ENCODE peak calls at places on chromosomes 12 and 14, in six cellular contexts. N is mucosa of descending colon, T is psoas muscle, Q is tibial artery, O is left lung, H is left ventricle myocardium inferior. U is an unnamed sample.

GRCh38 chr14:102086346-102086971 is 385 bp downstream of the HSP90AA1 start:
- DNase-seq in O (peak), H (peak), T (peak), N (peak), Q (peak), U (peak)

GRCh38 chr12:45130881-45131281 is 80.0 kb upstream of the DBX2 start:
- DNase-seq in Q (no peak), O (no peak), N (peak), H (no peak), T (no peak), U (peak)

GRCh38 chr14:105197274-105197673 is 16.2 kb upstream of the NUDT14 start:
- DNase-seq in Q (no peak), H (peak), N (no peak), T (peak), O (no peak), U (peak)

GRCh38 chr12:106883421-106883820 is 72.3 kb upstream of the TMEM263 start:
- DNase-seq in O (no peak), Q (no peak), T (no peak), H (no peak), N (no peak), U (no peak)

GRCh38 chr14:31592122-31592521 is 30.9 kb downstream of the NUBPL start:
- DNase-seq in N (no peak), H (no peak), T (no peak), Q (no peak), O (no peak), U (no peak)

GRCh38 chr14:61149896-61150295 is 131.2 kb downstream of the TMEM30B start:
- DNase-seq in T (no peak), Q (no peak), O (no peak), H (no peak), N (no peak), U (no peak)

GRCh38 chr12:132439333-132439904 is 50.5 kb upstream of the FBRSL1 start:
- DNase-seq in T (no peak), H (no peak), N (no peak), Q (no peak), O (no peak), U (no peak)

GRCh38 chr12:56143870-56144269 is 8.5 kb upstream of the MYL6B start:
- DNase-seq in T (no peak), H (peak), N (peak), O (no peak), Q (no peak), U (no peak)

GRCh38 chr12:18578191-18578590 is 159.6 kb downstream of the PLCZ1 start:
- DNase-seq in T (no peak), H (no peak), Q (no peak), O (no peak), N (no peak), U (peak)

GRCh38 chr14:63448841-63449240 is 94.3 kb downstream of the PPP2R5E start:
- DNase-seq in O (no peak), N (no peak), Q (no peak), T (no peak), H (no peak), U (no peak)

GRCh38 chr14:51188566-51189185 is 51.4 kb upstream of the TMX1 start:
- DNase-seq in H (no peak), O (no peak), Q (no peak), N (no peak), T (no peak), U (no peak)

GRCh38 chr12:55713721-55714120 is 2.1 kb upstream of the BLOC1S1 start:
- DNase-seq in Q (no peak), O (no peak), H (no peak), N (peak), T (peak), U (peak)

GRCh38 chr12:124510301-124510970 is 57.0 kb downstream of the NCOR2 start:
- DNase-seq in T (peak), N (no peak), O (no peak), Q (no peak), H (no peak), U (peak)

GRCh38 chr12:108572166-108572790 is 9.9 kb downstream of the ISCU start:
- DNase-seq in N (no peak), Q (no peak), T (no peak), O (no peak), H (no peak), U (no peak)

GRCh38 chr14:75493580-75494130 is 28.6 kb upstream of the BATF start:
- DNase-seq in T (no peak), H (no peak), O (no peak), N (no peak), Q (no peak), U (no peak)

GRCh38 chr14:68666899-68667298 is 126.0 kb downstream of the ZFP36L1 start:
- DNase-seq in T (no peak), Q (peak), H (no peak), N (no peak), O (no peak), U (no peak)
- TF ChIP-seq CTCF in T (no peak), Q (no peak), H (no peak), N (no peak), O (no peak), U (no peak)

GRCh38 chr12:74370608-74371216 is 166.9 kb upstream of the ATXN7L3B start:
- DNase-seq in Q (no peak), H (no peak), O (no peak), N (no peak), T (no peak), U (no peak)

DNA sequence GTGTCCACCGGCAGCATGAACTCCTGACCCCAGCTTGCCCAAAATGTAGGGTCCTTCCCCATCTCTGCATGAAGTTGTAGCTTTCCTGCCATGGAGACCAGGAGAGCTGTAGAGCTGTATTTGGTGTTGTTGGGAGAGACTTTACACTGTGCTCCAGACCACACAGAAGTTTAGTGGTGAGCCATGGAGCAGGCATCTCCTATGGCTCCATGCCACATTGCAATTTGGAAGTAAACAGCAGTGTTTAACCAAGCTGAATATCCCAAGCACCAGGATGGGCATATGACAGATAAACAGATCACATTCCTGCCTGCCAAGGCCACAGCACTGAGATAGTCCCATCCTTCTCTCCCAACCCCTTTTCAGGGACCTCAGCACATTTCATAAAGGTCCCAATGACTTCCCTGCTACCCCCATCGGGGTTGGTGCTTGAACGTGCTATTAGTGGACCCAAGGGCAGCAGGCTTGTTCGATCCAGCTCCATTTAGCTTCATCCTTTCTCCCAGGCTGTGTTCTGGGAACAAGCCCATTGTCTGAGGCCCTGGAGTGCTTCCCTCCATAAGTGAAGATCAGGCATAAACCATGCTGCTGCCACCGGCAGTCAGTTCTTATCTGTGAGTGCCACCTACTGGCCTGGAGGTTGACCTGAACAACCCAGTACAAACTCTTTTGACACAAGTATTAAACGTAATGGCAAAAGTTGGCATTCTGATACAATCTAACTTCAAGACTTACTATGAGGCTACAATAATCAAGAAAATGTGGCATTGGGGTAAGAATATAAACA is 172.3 kb upstream of the ATXN7L3B start:
- DNase-seq in Q (no peak), N (no peak), T (no peak), O (no peak), H (no peak), U (peak)
- TF ChIP-seq CTCF in Q (no peak), N (no peak), T (no peak), O (no peak), H (no peak), U (no peak)

GRCh38 chr12:115456946-115457689 is 773.1 kb upstream of the TBX3 start:
- DNase-seq in Q (no peak), T (no peak), H (no peak), N (no peak), O (no peak), U (peak)
- TF ChIP-seq CTCF in Q (no peak), T (no peak), H (peak), N (no peak), O (no peak), U (no peak)

GRCh38 chr12:120367252-120367923 is 1.6 kb downstream of the MSI1 start:
- DNase-seq in T (no peak), N (peak), O (no peak), Q (no peak), H (no peak), U (no peak)
- TF ChIP-seq CTCF in T (no peak), N (no peak), O (no peak), Q (no peak), H (no peak), U (peak)

DNA sequence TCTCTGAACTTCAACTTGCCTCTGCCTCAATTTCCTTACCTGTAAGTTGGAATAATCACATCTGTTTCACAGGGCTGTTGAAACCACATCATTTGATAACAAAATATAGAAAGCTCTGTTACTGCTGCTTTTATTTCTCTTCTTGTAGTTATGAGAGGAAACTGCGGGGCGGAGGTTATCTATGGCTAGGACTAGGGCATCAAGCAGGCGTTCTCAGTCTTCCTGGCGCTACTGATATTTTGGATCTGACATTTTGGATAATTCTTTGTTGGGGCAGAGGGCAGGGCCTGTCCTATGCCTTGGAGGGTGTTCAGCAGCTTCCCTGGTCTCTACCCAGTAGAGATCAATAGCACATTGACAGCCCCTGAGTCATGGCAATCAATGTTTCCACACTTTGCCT is 3.9 kb downstream of the P3H3 start:
- DNase-seq in N (peak), T (no peak), O (no peak), H (no peak), Q (no peak), U (no peak)
- TF ChIP-seq CTCF in N (no peak), T (no peak), O (no peak), H (no peak), Q (no peak), U (no peak)